ENCODE peak calls at places on chromosomes 12 and 14, in five cellular contexts. X is lower leg skin, J is endothelial cell, R is WERI-Rb-1, L is B cell. B is an unnamed sample.

GRCh38 chr12:50222275-50222783 is 55.2 kb upstream of the CERS5 start:
- DNase-seq in J (peak; percentile 35), R (peak; percentile 43), L (peak; percentile 20), X (peak; percentile 62), B (peak; percentile 74)

GRCh38 chr14:61477845-61478438 is 156.6 kb downstream of the PRKCH start:
- DNase-seq in X (no peak), J (no peak), L (no peak), R (no peak), B (no peak)

GRCh38 chr12:104859144-104859543 is 98.9 kb downstream of the SLC41A2 start:
- DNase-seq in X (no peak), R (no peak), L (no peak), J (no peak), B (no peak)

GRCh38 chr12:128052341-128052740 is 214.6 kb upstream of the TMEM132C start:
- DNase-seq in L (no peak), X (no peak), R (no peak), J (no peak), B (no peak)

GRCh38 chr12:109065154-109065852 is 12.9 kb downstream of the USP30 start:
- DNase-seq in X (no peak), L (no peak), J (no peak), R (no peak), B (peak; percentile 25)

GRCh38 chr12:54251667-54252284 is 28.1 kb downstream of the CBX5 start:
- DNase-seq in R (no peak), X (no peak), L (peak; percentile 57), J (no peak), B (no peak)

GRCh38 chr12:109717390-109718357 is 4.0 kb downstream of the FAM222A start:
- DNase-seq in L (no peak), R (peak; percentile 91), X (no peak), J (no peak), B (no peak)

GRCh38 chr12:81896771-81897170 is 137.6 kb upstream of the PPFIA2 start:
- DNase-seq in L (no peak), J (peak; percentile 9), R (peak; percentile 13), X (no peak), B (no peak)

GRCh38 chr14:61659582-61659981 is 35.7 kb upstream of the HIF1A start:
- DNase-seq in R (no peak), X (no peak), L (no peak), J (no peak), B (no peak)

GRCh38 chr12:15996254-15996653 is 85.1 kb downstream of the DERA start:
- DNase-seq in L (no peak), R (peak; percentile 19), X (no peak), J (no peak), B (no peak)

GRCh38 chr12:126117502-126117901 is 1052.3 kb downstream of the AACS start:
- DNase-seq in J (no peak), R (no peak), X (no peak), L (no peak), B (no peak)

GRCh38 chr12:132317233-132317938 is 12.0 kb downstream of the GALNT9 start:
- DNase-seq in J (no peak), L (no peak), R (no peak), X (no peak), B (no peak)

GRCh38 chr12:109947511-109947910 is 47.4 kb downstream of the TCHP start:
- DNase-seq in X (no peak), L (no peak), R (no peak), J (no peak), B (no peak)

GRCh38 chr12:82357845-82358199 is 365 bp downstream of the CCDC59 start:
- DNase-seq in J (no peak), R (no peak), L (no peak), X (no peak), B (no peak)

GRCh38 chr14:95527392-95528002 is 7.4 kb upstream of the GLRX5 start:
- DNase-seq in J (peak; percentile 31), R (peak; percentile 30), X (peak; percentile 69), L (no peak), B (no peak)

GRCh38 chr12:105803292-105803691 is 335.5 kb downstream of the NUAK1 start:
- DNase-seq in X (no peak), J (no peak), L (no peak), R (no peak), B (no peak)

GRCh38 chr12:32605326-32606095 is 73.6 kb upstream of the DNM1L start:
- DNase-seq in X (no peak), L (no peak), R (no peak), J (no peak), B (no peak)

GRCh38 chr12:108199111-108199510 is 70.0 kb downstream of the WSCD2 start:
- DNase-seq in J (no peak), X (no peak), R (no peak), L (no peak), B (no peak)

GRCh38 chr14:70057519-70058136 is 131.1 kb downstream of the SLC8A3 start:
- DNase-seq in L (no peak), X (no peak), J (no peak), R (no peak), B (no peak)

GRCh38 chr12:19236656-19237055 is 107.1 kb downstream of the PLEKHA5 start:
- DNase-seq in L (no peak), X (no peak), R (no peak), J (no peak), B (no peak)

GRCh38 chr12:117284160-117284559 is 77.3 kb downstream of the NOS1 start:
- DNase-seq in J (no peak), R (peak; percentile 48), L (no peak), X (no peak), B (no peak)

GRCh38 chr12:121797937-121798801 is 4.7 kb upstream of the RHOF start:
- DNase-seq in R (peak; percentile 72), X (no peak), L (no peak), J (no peak), B (no peak)

GRCh38 chr12:120089105-120089504 is 27.4 kb downstream of the RAB35 start:
- DNase-seq in R (no peak), X (no peak), J (no peak), L (no peak), B (no peak)

GRCh38 chr12:64480148-64480547 is 28.2 kb downstream of the TBK1 start:
- DNase-seq in J (no peak), X (no peak), R (no peak), L (no peak), B (no peak)

GRCh38 chr14:84152452-84152851 is 1377.5 kb upstream of the FLRT2 start:
- DNase-seq in X (no peak), R (no peak), L (no peak), J (no peak), B (no peak)

GRCh38 chr14:52238682-52239081 is 28.8 kb upstream of the PTGDR start:
- DNase-seq in R (no peak), X (no peak), J (no peak), L (no peak), B (no peak)

GRCh38 chr14:80278293-80279037 is 67.2 kb upstream of the DIO2 start:
- DNase-seq in L (no peak), J (no peak), R (no peak), X (no peak), B (no peak)

GRCh38 chr14:63435204-63435603 is 108.0 kb downstream of the PPP2R5E start:
- DNase-seq in X (no peak), L (no peak), R (no peak), J (no peak), B (no peak)

GRCh38 chr14:85090681-85091080 is 439.3 kb upstream of the FLRT2 start:
- DNase-seq in X (no peak), J (no peak), L (no peak), R (no peak), B (no peak)

GRCh38 chr14:37595809-37596595 is 573 bp downstream of the TTC6 start:
- DNase-seq in J (peak; percentile 17), L (no peak), X (no peak), R (peak; percentile 71), B (no peak)

DNA sequence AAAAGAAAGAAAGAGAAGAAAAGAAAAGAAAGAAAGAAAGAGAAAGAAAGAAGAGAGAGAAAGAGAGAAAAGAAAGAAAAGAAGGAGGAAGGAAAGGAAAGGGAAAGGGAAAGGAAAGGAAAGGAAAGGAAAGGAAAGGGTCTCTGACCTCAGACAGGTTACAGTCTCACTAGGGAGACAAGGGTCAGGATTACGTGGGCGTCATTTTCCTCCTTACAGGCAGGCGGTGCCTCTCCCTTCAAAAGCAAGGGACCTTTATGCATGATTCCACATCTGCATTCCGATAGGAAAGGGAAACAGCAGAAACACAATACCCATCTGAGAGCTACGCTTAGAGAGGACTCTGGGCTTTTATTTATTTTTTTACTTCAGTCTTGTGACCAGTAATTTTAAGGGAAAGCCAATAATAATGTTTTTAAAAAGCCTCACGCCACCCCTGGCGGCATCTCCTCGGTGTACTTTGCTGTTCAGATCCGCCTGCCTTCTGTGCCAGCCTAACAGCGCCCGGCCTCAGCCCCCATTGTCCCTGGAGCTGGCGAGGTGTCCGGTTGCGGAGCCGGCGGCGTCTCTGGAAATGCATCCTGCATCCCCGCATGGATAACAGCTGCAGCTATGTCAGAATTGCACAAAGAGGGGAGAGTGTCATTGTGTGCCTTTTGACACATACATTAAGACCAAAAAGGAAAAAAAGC is 882 bp upstream of the HIP1R start:
- DNase-seq in R (no peak), J (peak; percentile 80), X (peak; percentile 26), L (peak; percentile 59), B (no peak)
- TF ChIP-seq CTCF in R (peak; percentile 36), J (no peak), X (no peak), L (peak; percentile 34), B (peak; percentile 45)

DNA sequence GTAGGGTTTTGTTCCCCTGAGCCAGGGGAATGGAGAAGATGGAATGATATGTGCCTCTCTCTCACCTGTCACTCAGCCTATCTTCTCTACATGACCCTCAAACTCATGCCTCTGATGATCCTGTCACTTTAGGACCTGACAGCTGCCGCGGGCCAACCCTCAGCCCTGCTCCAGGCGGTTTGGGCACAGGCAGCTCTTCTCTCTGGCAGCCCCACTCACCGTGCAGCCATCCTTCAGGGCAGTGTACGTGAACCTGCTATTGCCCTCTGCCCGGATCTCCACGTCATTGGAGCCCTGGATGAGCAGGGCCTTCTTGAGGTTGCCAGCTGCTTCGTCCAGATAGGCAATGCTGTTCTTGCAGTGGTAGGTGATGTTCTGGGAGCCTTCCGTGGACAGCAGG is 10.5 kb downstream of the TMEM106C start:
- DNase-seq in L (no peak), J (no peak), R (no peak), X (no peak), B (no peak)
- TF ChIP-seq CTCF in L (no peak), J (no peak), R (no peak), X (no peak), B (no peak)

DNA sequence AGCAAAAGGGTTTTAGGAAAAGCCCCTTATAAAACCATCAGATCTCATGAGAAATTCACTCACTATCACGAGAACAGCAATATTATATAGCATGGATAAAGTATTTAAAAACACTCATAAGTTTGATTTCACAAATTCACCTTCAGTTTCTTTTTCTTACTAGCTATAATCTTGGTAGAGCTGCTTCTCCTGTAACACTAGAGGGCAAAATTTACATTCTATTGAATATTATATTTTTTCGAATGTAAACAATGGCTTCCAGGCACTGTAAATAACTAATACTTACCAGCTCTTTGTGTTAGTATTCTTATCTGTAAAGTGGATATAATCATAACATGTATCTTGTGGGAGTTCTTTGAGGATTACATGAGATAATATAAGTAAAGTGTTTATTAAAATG is 259.6 kb downstream of the CCER1 start:
- DNase-seq in L (no peak), R (no peak), J (no peak), X (no peak), B (no peak)
- TF ChIP-seq CTCF in L (no peak), R (no peak), J (peak; percentile 18), X (no peak), B (no peak)

DNA sequence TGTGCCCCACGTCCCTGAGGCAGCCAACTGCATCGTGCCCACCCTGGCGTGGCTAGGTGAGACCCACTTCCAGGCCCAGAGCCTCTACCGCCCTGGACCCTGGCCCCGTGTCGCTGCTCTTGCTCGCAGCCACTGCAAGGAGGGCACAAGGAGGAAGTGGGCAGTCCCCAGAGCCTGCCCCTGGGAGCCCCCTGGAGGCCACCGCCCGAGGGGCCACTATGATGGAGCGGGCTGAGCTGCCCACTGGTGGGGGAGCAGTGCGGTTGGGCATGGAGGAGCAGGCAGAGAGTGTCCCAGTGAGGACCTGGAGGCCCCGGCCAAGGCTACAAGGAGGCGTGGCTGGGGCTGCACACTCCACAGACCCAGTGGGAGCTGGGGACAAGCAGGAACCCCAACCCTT is 323.6 kb downstream of the PCNX1 start:
- DNase-seq in R (no peak), X (no peak), L (no peak), J (no peak), B (no peak)
- TF ChIP-seq CTCF in R (no peak), X (no peak), L (no peak), J (no peak), B (no peak)

B was measured in type B pancreatic cell.